ENCODE peak calls at places on chromosomes 1 and 21, in five cellular contexts. M, X, Y, E and R are unnamed samples.

GRCh38 chr1:91650764-91651163 is 150.1 kb downstream of the CDC7 start:
- ATAC-seq in X (peak), M (no peak), Y (no peak), E (peak), R (peak)

GRCh38 chr21:20998886-20999285 is 677 bp downstream of the NCAM2 start:
- ATAC-seq in E (no peak), X (no peak), M (no peak), Y (no peak), R (no peak)

GRCh38 chr1:212944209-212944901 is 6.0 kb upstream of the VASH2 start:
- ATAC-seq in X (no peak), E (no peak), Y (no peak), M (no peak), R (no peak)

GRCh38 chr1:27601771-27602509 is 2.0 kb downstream of the AHDC1 start:
- ATAC-seq in E (peak), X (peak), Y (no peak), M (no peak), R (no peak)

GRCh38 chr21:44884059-44884458 is 10.6 kb upstream of the PTTG1IP start:
- ATAC-seq in M (no peak), E (no peak), X (no peak), Y (no peak), R (no peak)

GRCh38 chr1:44263191-44263944 is 50.1 kb downstream of the DMAP1 start:
- ATAC-seq in E (no peak), X (no peak), Y (no peak), M (no peak), R (no peak)

GRCh38 chr1:82065917-82066316 is 265.2 kb downstream of the ADGRL2 start:
- ATAC-seq in Y (no peak), E (peak), M (no peak), X (peak), R (no peak)

GRCh38 chr1:211985556-211986264 is 49.6 kb downstream of the INTS7 start:
- ATAC-seq in X (no peak), M (no peak), E (no peak), Y (no peak), R (no peak)

GRCh38 chr1:198650506-198650905 is 11.7 kb downstream of the PTPRC start:
- ATAC-seq in E (no peak), M (no peak), X (no peak), Y (no peak), R (no peak)

GRCh38 chr1:40393173-40393572 is 19.6 kb downstream of the SMAP2 start:
- ATAC-seq in E (no peak), M (no peak), Y (peak), X (no peak), R (no peak)

GRCh38 chr1:230392920-230393521 is 33.1 kb downstream of the PGBD5 start:
- ATAC-seq in E (no peak), Y (no peak), X (no peak), M (no peak), R (no peak)

GRCh38 chr1:85459274-85459673 is 5.7 kb downstream of the DDAH1 start:
- ATAC-seq in X (peak), Y (no peak), E (peak), M (no peak), R (no peak)

GRCh38 chr21:39300587-39300986 is 12.8 kb downstream of the BRWD1 start:
- ATAC-seq in M (no peak), X (no peak), E (no peak), Y (no peak), R (no peak)

GRCh38 chr1:239914827-239915231 is 176.9 kb upstream of the FMN2 start:
- ATAC-seq in E (no peak), X (no peak), Y (no peak), M (no peak), R (peak)

GRCh38 chr1:39450956-39451601 is 40.4 kb upstream of the BMP8A start:
- ATAC-seq in Y (no peak), M (no peak), X (peak), E (no peak), R (no peak)

GRCh38 chr1:180616441-180616840 is 15.4 kb upstream of the XPR1 start:
- ATAC-seq in E (no peak), X (no peak), M (no peak), Y (no peak), R (no peak)

GRCh38 chr1:154553056-154553822 is 5.2 kb downstream of the UBE2Q1 start:
- ATAC-seq in Y (no peak), M (no peak), E (no peak), X (no peak), R (no peak)

GRCh38 chr1:233097546-233098254 is 147.3 kb downstream of the NTPCR start:
- ATAC-seq in X (no peak), Y (no peak), M (no peak), E (no peak), R (peak)

GRCh38 chr1:226223786-226224244 is 351 bp downstream of the MIXL1 start:
- ATAC-seq in Y (peak), E (no peak), X (peak), M (peak), R (no peak)

GRCh38 chr1:97936976-97937375 is 16.1 kb upstream of the DPYD start:
- ATAC-seq in X (no peak), E (no peak), M (no peak), Y (no peak), R (no peak)

GRCh38 chr1:213956295-213956770 is 31.4 kb upstream of the PROX1 start:
- ATAC-seq in E (no peak), Y (no peak), X (no peak), M (no peak), R (no peak)

GRCh38 chr1:63937623-63938022 is 163.8 kb downstream of the ROR1 start:
- ATAC-seq in X (no peak), Y (no peak), E (no peak), M (no peak), R (no peak)

GRCh38 chr1:33650708-33651107 is 178.3 kb downstream of the ZSCAN20 start:
- ATAC-seq in Y (no peak), X (no peak), M (no peak), E (no peak), R (no peak)

GRCh38 chr1:204696606-204697005 is 11.1 kb upstream of the LRRN2 start:
- ATAC-seq in M (no peak), X (no peak), E (no peak), Y (no peak), R (no peak)

GRCh38 chr1:173024543-173024942 is 26.2 kb downstream of the TNFSF18 start:
- ATAC-seq in X (no peak), M (no peak), E (no peak), Y (no peak), R (no peak)

GRCh38 chr1:237084399-237085077 is 42.6 kb downstream of the RYR2 start:
- ATAC-seq in E (peak), Y (no peak), M (no peak), X (no peak), R (no peak)

GRCh38 chr1:178267646-178268094 is 173.8 kb downstream of the RASAL2 start:
- ATAC-seq in X (peak), Y (no peak), E (peak), M (no peak), R (no peak)

GRCh38 chr1:97247196-97247595 is 525.6 kb downstream of the PTBP2 start:
- ATAC-seq in E (no peak), X (no peak), Y (no peak), M (no peak), R (no peak)

GRCh38 chr1:92441316-92442311 is 45.1 kb downstream of the GFI1 start:
- ATAC-seq in E (no peak), M (no peak), X (no peak), Y (no peak), R (peak)

GRCh38 chr1:193406901-193407300 is 220.5 kb upstream of the B3GALT2 start:
- ATAC-seq in E (peak), M (peak), Y (peak), X (no peak), R (no peak)

GRCh38 chr1:8782001-8782620 is 35.3 kb downstream of the RERE start:
- ATAC-seq in E (no peak), X (no peak), Y (no peak), M (no peak), R (no peak)

GRCh38 chr1:180892675-180893074 is 20.0 kb upstream of the KIAA1614 start:
- ATAC-seq in E (no peak), Y (no peak), X (no peak), M (no peak), R (no peak)

GRCh38 chr1:215005656-215006335 is 76.7 kb upstream of the KCNK2 start:
- ATAC-seq in M (no peak), X (no peak), E (no peak), Y (no peak), R (no peak)

GRCh38 chr1:160179336-160179735 is 11.0 kb upstream of the CASQ1 start:
- ATAC-seq in Y (no peak), X (no peak), M (no peak), E (no peak), R (no peak)

GRCh38 chr1:3545363-3546047 is 65.8 kb downstream of the MEGF6 start:
- ATAC-seq in Y (no peak), M (no peak), X (no peak), E (no peak), R (no peak)

GRCh38 chr1:235607284-235607683 is 42.3 kb downstream of the GNG4 start:
- ATAC-seq in X (no peak), E (no peak), M (no peak), Y (no peak), R (no peak)

GRCh38 chr1:55203064-55203463 is 12.1 kb downstream of the USP24 start:
- ATAC-seq in M (no peak), Y (peak), X (no peak), E (no peak), R (no peak)